ENCODE peak calls at places on chromosomes 4 and X, in seven cellular contexts. Q, S, P, I, F, W and O are unnamed samples. For H3K4me1, the result is how much of the 10 kb centered on the place peaks cover.

GRCh38 chr4:119136541-119136940 is 909 bp downstream of the MYOZ2 start:
- DNase-seq in Q (no peak), F (no peak), S (no peak), W (peak), I (no peak), P (no peak), O (no peak)

GRCh38 chr4:80202190-80202711 is 4.9 kb downstream of the PRDM8 start:
- DNase-seq in S (peak), Q (peak), I (peak), F (peak), P (peak), W (peak), O (peak)

GRCh38 chr4:185086053-185086452 is 57.0 kb upstream of the SLC25A4 start:
- DNase-seq in Q (no peak), P (no peak), I (no peak), F (no peak), S (no peak), W (peak), O (no peak)

GRCh38 chr4:37487668-37488067 is 198.5 kb downstream of the RELL1 start:
- DNase-seq in P (no peak), I (no peak), W (no peak), F (no peak), S (no peak), Q (no peak), O (no peak)

GRCh38 chrX:153392642-153393321 is 8.4 kb downstream of the PNMA6E start:
- DNase-seq in I (no peak), F (no peak), W (no peak), P (no peak), S (no peak), Q (no peak), O (no peak)

GRCh38 chr4:90328558-90328957 is 201.4 kb downstream of the CCSER1 start:
- DNase-seq in I (no peak), F (no peak), S (no peak), W (peak), P (no peak), Q (no peak), O (no peak)

GRCh38 chr4:137664416-137664815 is 132.1 kb upstream of the PCDH18 start:
- DNase-seq in W (no peak), I (no peak), P (no peak), Q (no peak), F (no peak), S (no peak), O (no peak)

GRCh38 chr4:168059251-168059650 is 33.1 kb upstream of the ANXA10 start:
- DNase-seq in Q (no peak), P (no peak), I (no peak), W (no peak), F (no peak), S (no peak), O (no peak)

GRCh38 chrX:106050054-106050453 is 11.5 kb upstream of the SERPINA7 start:
- DNase-seq in Q (no peak), F (no peak), P (no peak), S (no peak), I (no peak), W (no peak), O (no peak)

GRCh38 chr4:83109480-83110221 is 4.9 kb downstream of the PLAC8 start:
- DNase-seq in F (no peak), S (peak), I (no peak), P (peak), Q (no peak), W (peak), O (peak)

GRCh38 chr4:77742054-77742453 is 77.1 kb downstream of the CNOT6L start:
- DNase-seq in F (no peak), S (no peak), P (no peak), Q (no peak), W (no peak), I (no peak), O (no peak)

GRCh38 chr4:80142396-80143304 is 54.7 kb upstream of the PRDM8 start:
- DNase-seq in Q (no peak), I (no peak), P (no peak), S (no peak), F (no peak), W (no peak), O (no peak)

GRCh38 chrX:136028383-136028984 is 43.2 kb downstream of the SLC9A6 start:
- DNase-seq in F (no peak), P (no peak), I (no peak), S (peak), W (peak), Q (no peak), O (no peak)

GRCh38 chr4:183404016-183404415 is 40.4 kb upstream of the CDKN2AIP start:
- DNase-seq in S (no peak), W (no peak), I (no peak), P (no peak), Q (no peak), F (no peak), O (no peak)

GRCh38 chr4:56907009-56907408 is 691 bp upstream of the REST start:
- DNase-seq in F (no peak), P (no peak), Q (no peak), W (peak), S (no peak), I (no peak), O (peak)

GRCh38 chr4:100479971-100480370 is 37.9 kb downstream of the EMCN start:
- DNase-seq in I (no peak), P (no peak), S (no peak), W (no peak), F (no peak), Q (no peak), O (no peak)

GRCh38 chrX:4638036-4638435 is 924.6 kb upstream of the PRKX start:
- DNase-seq in W (no peak), I (no peak), F (no peak), Q (no peak), P (no peak), S (no peak), O (no peak)

GRCh38 chrX:44431206-44431605 is 87.7 kb upstream of the EFHC2 start:
- DNase-seq in S (peak), W (no peak), I (no peak), Q (no peak), F (no peak), P (no peak), O (no peak)

GRCh38 chrX:15718283-15718970 is 19.6 kb upstream of the CA5B start:
- DNase-seq in W (peak), F (no peak), Q (no peak), P (no peak), S (no peak), I (no peak), O (no peak)

GRCh38 chrX:10615931-10616780 is 4.2 kb downstream of the MID1 start:
- DNase-seq in P (no peak), W (peak), I (no peak), S (no peak), Q (no peak), F (no peak), O (peak)

GRCh38 chrX:26522501-26522900 is 306.5 kb downstream of the MAGEB5 start:
- DNase-seq in S (no peak), I (no peak), Q (no peak), F (no peak), P (no peak), W (peak), O (no peak)

GRCh38 chr4:101790521-101791188 is at the start of gene BANK1:
- DNase-seq in S (peak), I (peak), W (peak), P (peak), Q (peak), F (peak), O (peak)

GRCh38 chrX:49184294-49185061 is 1.7 kb downstream of the PRICKLE3 start:
- DNase-seq in I (peak), Q (no peak), P (peak), F (peak), S (peak), W (peak), O (peak)

GRCh38 chr4:53656421-53656981 is 65.2 kb upstream of the LNX1 start:
- DNase-seq in F (no peak), W (no peak), S (no peak), P (no peak), I (no peak), Q (no peak), O (no peak)

DNA sequence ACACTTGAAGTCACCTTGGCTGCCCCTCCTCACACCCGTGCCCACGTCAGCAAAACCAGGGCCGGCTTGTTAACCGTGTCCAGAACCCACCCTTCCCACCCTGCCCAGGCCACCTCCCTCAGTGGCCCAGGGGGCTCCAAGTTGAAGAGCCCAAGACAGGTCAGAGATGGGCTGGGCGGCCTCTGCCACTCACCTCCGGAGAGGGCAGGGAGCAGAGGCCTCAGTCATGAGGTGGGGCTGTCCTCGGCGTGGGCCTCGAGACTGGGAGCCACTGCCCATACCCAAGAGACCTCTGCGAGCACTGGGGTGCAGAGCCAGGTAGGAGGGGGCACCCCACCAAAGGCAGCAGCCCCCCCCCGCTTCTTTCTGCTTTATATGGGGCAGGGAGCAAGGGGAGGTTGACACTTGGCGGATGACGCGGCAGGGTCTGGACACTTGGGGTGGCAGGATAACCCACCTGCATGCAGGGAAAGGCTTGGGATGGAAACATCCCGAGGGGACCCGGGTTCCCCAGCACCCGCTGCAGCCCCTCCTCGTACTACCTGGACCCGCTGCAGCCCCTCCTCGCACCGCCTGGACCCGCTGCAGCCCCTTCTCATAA is 38.0 kb upstream of the SPON2 start:
- DNase-seq in P (peak), Q (no peak), W (no peak), F (peak), S (no peak), I (no peak), O (peak)
- H3K4me1 ChIP-seq in P (under half), Q (half or more), W (under half), F (half or more), S (under half), I (under half), O (under half)

GRCh38 chr4:136106753-136107152 is 1425.5 kb downstream of the PCDH18 start:
- DNase-seq in Q (no peak), S (no peak), P (no peak), I (no peak), W (peak), F (no peak), O (no peak)
- TF ChIP-seq CTCF in Q (no peak), S (no peak), P (no peak), I (no peak), W (no peak), F (no peak), O (no peak)

DNA sequence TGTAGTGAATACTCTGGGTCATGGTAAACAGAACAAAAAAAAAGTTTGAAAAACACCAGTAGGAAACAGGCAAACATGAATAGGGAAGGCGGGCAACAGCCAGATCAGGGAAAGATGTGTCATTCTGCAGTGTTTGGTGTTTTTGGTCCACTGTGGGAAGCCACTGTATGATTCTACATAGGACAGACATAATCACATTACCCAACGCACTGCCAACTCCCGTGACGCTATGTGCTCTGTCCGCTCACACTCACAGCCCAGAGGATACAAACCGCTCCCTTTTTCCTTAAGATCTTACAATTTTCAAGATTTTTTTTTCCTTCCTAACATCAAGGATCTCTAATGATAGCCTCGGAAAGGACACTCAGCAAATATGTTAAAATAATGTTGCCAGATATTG is 59.3 kb downstream of the HADH start:
- DNase-seq in Q (no peak), S (no peak), I (no peak), F (no peak), W (no peak), P (no peak), O (no peak)
- H3K27ac ChIP-seq in Q (no peak), S (no peak), I (no peak), F (no peak), W (no peak), P (no peak), O (no peak)

DNA sequence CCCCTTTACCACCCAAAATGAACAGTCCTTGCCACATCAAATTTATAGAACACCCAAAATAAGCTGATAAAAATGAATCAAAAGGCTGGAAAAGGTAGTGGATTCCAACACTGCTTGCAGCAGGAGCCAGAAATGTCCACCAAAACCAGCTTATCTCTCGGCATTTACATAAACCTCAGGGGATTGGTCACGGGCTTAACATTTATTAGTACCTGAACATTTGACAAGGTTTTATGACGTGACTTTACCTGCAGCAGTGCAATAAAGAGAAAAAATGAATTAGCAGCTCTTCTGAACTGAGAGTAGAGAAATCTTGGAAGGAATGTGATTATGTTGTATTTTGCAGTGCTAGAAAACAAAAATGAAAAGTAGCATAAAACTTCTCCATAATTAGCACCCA is 31.5 kb downstream of the ATP8A1 start:
- DNase-seq in Q (no peak), I (no peak), F (no peak), P (no peak), W (no peak), S (no peak), O (no peak)
- H3K4me1 ChIP-seq in Q (under half), I (under half), F (under half), P (under half), W (under half), S (under half), O (under half)

DNA sequence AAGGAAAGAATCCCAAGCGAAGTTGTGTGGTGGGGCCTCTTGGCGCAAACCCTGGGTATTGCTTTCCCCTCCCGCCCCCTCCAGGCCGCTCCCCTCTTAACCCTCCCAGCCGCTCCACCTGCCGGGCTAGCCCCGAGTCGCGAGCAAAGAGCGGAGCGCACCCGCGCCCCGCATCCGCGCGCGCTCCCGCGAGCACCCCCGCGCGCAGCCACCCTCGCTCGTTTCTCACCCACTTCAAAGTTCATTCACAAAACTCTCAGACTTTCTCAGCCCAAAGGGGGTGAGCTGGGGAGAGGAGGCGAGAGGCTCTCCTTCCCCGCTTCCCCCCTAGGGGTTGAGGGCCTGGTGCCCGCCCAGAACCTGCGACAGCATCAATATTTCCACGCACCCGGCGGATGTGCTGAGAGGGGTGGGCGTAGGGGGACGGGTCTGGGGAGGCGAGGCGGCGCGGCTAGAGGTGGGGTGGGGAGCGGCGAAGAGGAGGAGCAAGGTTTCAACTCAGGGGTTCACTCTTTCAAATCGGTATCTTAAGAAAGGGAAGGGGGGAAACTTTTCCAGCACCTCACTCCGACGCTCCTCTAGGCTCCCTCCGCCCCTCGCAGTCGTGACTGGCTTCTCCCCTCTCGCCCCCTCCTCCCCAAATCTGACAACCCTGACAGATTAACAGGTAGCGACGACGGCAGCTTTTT is 1.8 kb downstream of the MAML3 start:
- DNase-seq in P (peak), F (peak), S (peak), W (peak), Q (no peak), I (peak), O (peak)
- TF ChIP-seq CTCF in P (peak), F (peak), S (no peak), W (no peak), Q (no peak), I (no peak), O (peak)